ENCODE peak calls at places on chromosomes 1 and 21, in ten cellular contexts. R, A, P, H, E, I, F, L, V and X are unnamed samples.

GRCh38 chr1:76314730-76315129 is 240.2 kb downstream of the ST6GALNAC3 start:
- DNase-seq in R (no peak), A (no peak), P (no peak), H (no peak), E (no peak), I (no peak), F (no peak), L (no peak), V (no peak), X (no peak)

GRCh38 chr1:116544588-116545358 is 26.1 kb downstream of the CD58 start:
- DNase-seq in R (no peak), A (no peak), P (no peak), H (no peak), E (no peak), I (no peak), F (no peak), L (no peak), V (no peak), X (no peak)

GRCh38 chr1:165527251-165527650 is 16.5 kb upstream of the LRRC52 start:
- DNase-seq in R (no peak), A (no peak), P (no peak), H (no peak), E (no peak), I (no peak), F (no peak), L (no peak), V (no peak), X (no peak)

GRCh38 chr1:844472-845026 is 79.2 kb upstream of the SAMD11 start:
- DNase-seq in R (no peak), A (no peak), P (peak; percentile 9), H (no peak), E (no peak), I (no peak), F (no peak), L (no peak), V (peak; percentile 10), X (no peak)

GRCh38 chr21:32753818-32754610 is 17.5 kb downstream of the PAXBP1 start:
- DNase-seq in R (no peak), A (no peak), P (no peak), H (no peak), E (no peak), I (no peak), F (no peak), L (no peak), V (no peak), X (no peak)

GRCh38 chr1:4854379-4854778 is 200.0 kb downstream of the AJAP1 start:
- DNase-seq in R (no peak), A (no peak), P (no peak), H (no peak), E (no peak), I (no peak), F (no peak), L (no peak), V (no peak), X (no peak)

GRCh38 chr1:27966402-27967105 is 6.8 kb downstream of the XKR8 start:
- DNase-seq in R (no peak), A (no peak), P (no peak), H (no peak), E (peak; percentile 37), I (no peak), F (no peak), L (no peak), V (no peak), X (no peak)

GRCh38 chr1:12810691-12811408 is 19.7 kb downstream of the PRAMEF1 start:
- DNase-seq in R (no peak), A (no peak), P (no peak), H (no peak), E (no peak), I (no peak), F (no peak), L (no peak), V (no peak), X (no peak)

GRCh38 chr1:39195166-39196111 is 9.1 kb upstream of the MACF1 start:
- DNase-seq in R (no peak), A (no peak), P (peak; percentile 28), H (no peak), E (no peak), I (no peak), F (no peak), L (no peak), V (no peak), X (no peak)